ENCODE peak calls at places on chromosome 3, in seven cellular contexts. One of them, this sample, is unnamed.

GRCh38 chr3:43883729-43884396 is 193.1 kb downstream of the ABHD5 start:
- DNase-seq in IMR-90: no peak
- DNase-seq in H9: no peak
- DNase-seq in neuronal stem cell: no peak
- DNase-seq in mesendoderm: no peak
- DNase-seq in mesenchymal stem cell: no peak
- DNase-seq in H1: no peak
- DNase-seq in this sample: no peak

GRCh38 chr3:140244893-140245292 is 309.9 kb downstream of the CLSTN2 start:
- DNase-seq in IMR-90: no peak
- DNase-seq in H9: no peak
- DNase-seq in neuronal stem cell: no peak
- DNase-seq in mesendoderm: peak
- DNase-seq in mesenchymal stem cell: no peak
- DNase-seq in H1: no peak
- DNase-seq in this sample: peak

GRCh38 chr3:15291589-15292541 is 40.5 kb downstream of the SH3BP5 start:
- DNase-seq in IMR-90: no peak
- DNase-seq in H9: no peak
- DNase-seq in neuronal stem cell: no peak
- DNase-seq in mesendoderm: no peak
- DNase-seq in mesenchymal stem cell: peak
- DNase-seq in H1: no peak
- DNase-seq in this sample: no peak

GRCh38 chr3:9552252-9552999 is 1.2 kb downstream of the LHFPL4 start:
- DNase-seq in IMR-90: peak
- DNase-seq in H9: peak
- DNase-seq in neuronal stem cell: peak
- DNase-seq in mesendoderm: peak
- DNase-seq in mesenchymal stem cell: peak
- DNase-seq in H1: peak
- DNase-seq in this sample: peak

GRCh38 chr3:45555666-45556065 is 38.9 kb upstream of the LIMD1 start:
- DNase-seq in IMR-90: no peak
- DNase-seq in H9: no peak
- DNase-seq in neuronal stem cell: no peak
- DNase-seq in mesendoderm: no peak
- DNase-seq in mesenchymal stem cell: no peak
- DNase-seq in H1: no peak
- DNase-seq in this sample: no peak

GRCh38 chr3:99526927-99527326 is 111.5 kb upstream of the COL8A1 start:
- DNase-seq in IMR-90: peak
- DNase-seq in H9: no peak
- DNase-seq in neuronal stem cell: no peak
- DNase-seq in mesendoderm: peak
- DNase-seq in mesenchymal stem cell: no peak
- DNase-seq in H1: no peak
- DNase-seq in this sample: no peak

GRCh38 chr3:111668912-111669488 is 73.9 kb upstream of the ZBED2 start:
- DNase-seq in IMR-90: peak
- DNase-seq in H9: no peak
- DNase-seq in neuronal stem cell: peak
- DNase-seq in mesendoderm: peak
- DNase-seq in mesenchymal stem cell: peak
- DNase-seq in H1: no peak
- DNase-seq in this sample: peak

GRCh38 chr3:27317096-27317495 is 52.1 kb downstream of the NEK10 start:
- DNase-seq in IMR-90: no peak
- DNase-seq in H9: no peak
- DNase-seq in neuronal stem cell: no peak
- DNase-seq in mesendoderm: no peak
- DNase-seq in mesenchymal stem cell: no peak
- DNase-seq in H1: no peak
- DNase-seq in this sample: peak

GRCh38 chr3:69784854-69785523 is 45.7 kb downstream of the MITF start:
- DNase-seq in IMR-90: peak
- DNase-seq in H9: no peak
- DNase-seq in neuronal stem cell: no peak
- DNase-seq in mesendoderm: no peak
- DNase-seq in mesenchymal stem cell: peak
- DNase-seq in H1: no peak
- DNase-seq in this sample: peak

GRCh38 chr3:73401616-73402265 is 223.0 kb downstream of the PDZRN3 start:
- DNase-seq in IMR-90: peak
- DNase-seq in H9: no peak
- DNase-seq in neuronal stem cell: no peak
- DNase-seq in mesendoderm: no peak
- DNase-seq in mesenchymal stem cell: peak
- DNase-seq in H1: no peak
- DNase-seq in this sample: no peak

GRCh38 chr3:108202080-108202479 is 20.1 kb downstream of the IFT57 start:
- DNase-seq in IMR-90: peak
- DNase-seq in H9: no peak
- DNase-seq in neuronal stem cell: no peak
- DNase-seq in mesendoderm: no peak
- DNase-seq in mesenchymal stem cell: no peak
- DNase-seq in H1: no peak
- DNase-seq in this sample: no peak

GRCh38 chr3:152267831-152268500 is 763 bp upstream of the MBNL1 start:
- DNase-seq in IMR-90: no peak
- DNase-seq in H9: no peak
- DNase-seq in neuronal stem cell: no peak
- DNase-seq in mesendoderm: no peak
- DNase-seq in mesenchymal stem cell: no peak
- DNase-seq in H1: no peak
- DNase-seq in this sample: no peak

GRCh38 chr3:136818851-136819783 is at the start of gene SLC35G2:
- DNase-seq in IMR-90: peak
- DNase-seq in H9: peak
- DNase-seq in neuronal stem cell: peak
- DNase-seq in mesendoderm: peak
- DNase-seq in mesenchymal stem cell: peak
- DNase-seq in H1: peak
- DNase-seq in this sample: peak

GRCh38 chr3:8805774-8806173 is 36.4 kb upstream of the OXTR start:
- DNase-seq in IMR-90: no peak
- DNase-seq in H9: no peak
- DNase-seq in neuronal stem cell: no peak
- DNase-seq in mesendoderm: no peak
- DNase-seq in mesenchymal stem cell: no peak
- DNase-seq in H1: no peak
- DNase-seq in this sample: no peak

GRCh38 chr3:127682576-127682975 is 9.8 kb downstream of the ABTB1 start:
- DNase-seq in IMR-90: no peak
- DNase-seq in H9: peak
- DNase-seq in neuronal stem cell: no peak
- DNase-seq in mesendoderm: peak
- DNase-seq in mesenchymal stem cell: no peak
- DNase-seq in H1: peak
- DNase-seq in this sample: no peak
- H3K4me2 ChIP-seq in IMR-90: no peak
- H3K4me2 ChIP-seq in H9: no peak
- H3K4me2 ChIP-seq in neuronal stem cell: no peak
- H3K4me2 ChIP-seq in mesendoderm: no peak
- H3K4me2 ChIP-seq in mesenchymal stem cell: no peak
- H3K4me2 ChIP-seq in H1: no peak
- H3K4me2 ChIP-seq in this sample: no peak

DNA sequence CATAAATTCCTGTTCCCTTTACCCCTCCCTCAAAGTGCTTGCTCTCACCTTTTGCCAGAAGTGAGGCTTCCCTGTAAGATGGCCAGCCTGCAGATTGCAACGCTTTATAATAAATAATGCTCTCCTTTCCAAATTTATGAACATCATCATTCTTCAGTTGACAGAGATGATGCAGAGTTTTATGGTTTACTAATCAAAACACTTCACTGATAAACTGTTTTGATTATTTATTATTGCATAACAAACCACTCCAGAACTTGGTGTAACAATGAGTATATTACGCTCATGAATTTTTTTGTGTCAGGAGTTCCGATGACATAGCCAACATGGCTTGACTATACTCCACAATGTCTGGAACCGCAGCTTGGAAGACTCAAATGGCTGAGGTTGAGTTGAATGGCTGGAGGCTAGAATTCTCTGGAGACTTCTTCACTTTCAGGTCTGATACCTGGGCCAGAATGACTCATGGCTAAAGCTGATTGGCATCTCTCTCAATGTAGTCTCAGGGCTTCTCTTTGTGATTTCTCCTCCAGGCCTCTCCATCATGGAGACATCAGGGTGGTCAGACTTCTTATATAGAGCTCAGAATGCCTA is 27.3 kb upstream of the TGFBR2 start:
- DNase-seq in IMR-90: no peak
- DNase-seq in H9: no peak
- DNase-seq in neuronal stem cell: no peak
- DNase-seq in mesendoderm: peak
- DNase-seq in mesenchymal stem cell: peak
- DNase-seq in H1: no peak
- DNase-seq in this sample: peak
- H2BK120ac ChIP-seq in IMR-90: peak
- H2BK120ac ChIP-seq in H9: no peak
- H2BK120ac ChIP-seq in neuronal stem cell: no peak
- H2BK120ac ChIP-seq in mesendoderm: no peak
- H2BK120ac ChIP-seq in mesenchymal stem cell: no peak
- H2BK120ac ChIP-seq in H1: no peak
- H2BK120ac ChIP-seq in this sample: peak

GRCh38 chr3:46845397-46845859 is 17.8 kb downstream of the MYL3 start:
- DNase-seq in IMR-90: peak
- DNase-seq in H9: peak
- DNase-seq in neuronal stem cell: peak
- DNase-seq in mesendoderm: peak
- DNase-seq in mesenchymal stem cell: peak
- DNase-seq in H1: no peak
- DNase-seq in this sample: peak

GRCh38 chr3:46844397-46844796 is 18.8 kb downstream of the MYL3 start:
- DNase-seq in IMR-90: no peak
- DNase-seq in H9: no peak
- DNase-seq in neuronal stem cell: no peak
- DNase-seq in mesendoderm: peak
- DNase-seq in mesenchymal stem cell: no peak
- DNase-seq in H1: no peak
- DNase-seq in this sample: no peak

GRCh38 chr3:46845860-46846623 is 17.2 kb downstream of the MYL3 start:
- DNase-seq in IMR-90: peak
- DNase-seq in H9: peak
- DNase-seq in neuronal stem cell: peak
- DNase-seq in mesendoderm: peak
- DNase-seq in mesenchymal stem cell: peak
- DNase-seq in H1: peak
- DNase-seq in this sample: peak

GRCh38 chr3:46843508-46843907 is 19.7 kb downstream of the MYL3 start:
- DNase-seq in IMR-90: no peak
- DNase-seq in H9: no peak
- DNase-seq in neuronal stem cell: no peak
- DNase-seq in mesendoderm: no peak
- DNase-seq in mesenchymal stem cell: no peak
- DNase-seq in H1: no peak
- DNase-seq in this sample: no peak

GRCh38 chr3:46844851-46845250 is 18.4 kb downstream of the MYL3 start:
- DNase-seq in IMR-90: no peak
- DNase-seq in H9: no peak
- DNase-seq in neuronal stem cell: no peak
- DNase-seq in mesendoderm: peak
- DNase-seq in mesenchymal stem cell: no peak
- DNase-seq in H1: peak
- DNase-seq in this sample: no peak
- H3K27ac ChIP-seq in IMR-90: no peak
- H3K27ac ChIP-seq in H9: no peak
- H3K27ac ChIP-seq in neuronal stem cell: peak
- H3K27ac ChIP-seq in mesendoderm: peak
- H3K27ac ChIP-seq in mesenchymal stem cell: no peak
- H3K27ac ChIP-seq in H1: no peak
- H3K27ac ChIP-seq in this sample: peak

DNA sequence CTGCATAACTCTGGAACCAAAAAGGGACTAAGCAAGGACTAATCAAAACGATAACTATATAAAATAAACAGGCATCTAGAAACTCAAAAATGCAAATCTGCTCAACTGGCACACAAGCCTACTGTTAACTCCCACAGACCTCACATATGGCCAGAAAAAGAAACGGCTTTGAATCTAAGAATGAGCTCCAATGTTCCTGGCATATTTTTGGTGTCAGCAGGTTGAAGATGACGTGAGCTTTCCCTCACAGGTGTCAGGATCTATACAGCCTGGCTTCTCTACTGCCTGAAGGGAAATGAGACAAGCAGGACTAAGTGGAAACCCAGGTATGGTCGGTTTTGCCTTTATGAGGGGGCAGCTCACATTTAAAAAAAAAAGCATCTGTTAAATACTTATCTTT is 120.1 kb upstream of the SPATA12 start:
- DNase-seq in IMR-90: no peak
- DNase-seq in H9: no peak
- DNase-seq in neuronal stem cell: no peak
- DNase-seq in mesendoderm: no peak
- DNase-seq in mesenchymal stem cell: no peak
- DNase-seq in H1: no peak
- DNase-seq in this sample: no peak
- H3K4me2 ChIP-seq in IMR-90: no peak
- H3K4me2 ChIP-seq in H9: no peak
- H3K4me2 ChIP-seq in neuronal stem cell: no peak
- H3K4me2 ChIP-seq in mesendoderm: no peak
- H3K4me2 ChIP-seq in mesenchymal stem cell: no peak
- H3K4me2 ChIP-seq in H1: no peak
- H3K4me2 ChIP-seq in this sample: no peak

DNA sequence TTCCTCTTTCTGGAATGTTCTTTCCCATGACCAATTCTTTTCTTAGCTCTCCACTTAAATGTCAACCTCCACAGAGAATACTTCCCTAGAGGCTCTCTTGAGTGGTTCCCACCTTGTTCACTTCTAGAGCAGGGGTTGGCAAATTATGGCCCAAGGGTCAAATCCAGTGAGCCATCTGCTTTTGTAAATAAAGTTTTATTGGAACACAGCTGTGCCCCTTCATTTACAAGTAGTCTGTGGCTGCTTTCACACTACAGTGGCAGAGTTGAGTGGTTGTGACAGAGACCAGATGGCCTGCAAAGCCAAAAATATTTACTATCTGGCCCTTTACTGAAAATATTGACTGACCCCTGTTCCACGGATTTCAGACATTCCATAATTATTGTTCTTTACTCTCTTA is 166.2 kb downstream of the WNT5A start:
- DNase-seq in IMR-90: no peak
- DNase-seq in H9: no peak
- DNase-seq in neuronal stem cell: no peak
- DNase-seq in mesendoderm: no peak
- DNase-seq in mesenchymal stem cell: peak
- DNase-seq in H1: no peak
- DNase-seq in this sample: no peak
- H2BK120ac ChIP-seq in IMR-90: no peak
- H2BK120ac ChIP-seq in H9: no peak
- H2BK120ac ChIP-seq in neuronal stem cell: no peak
- H2BK120ac ChIP-seq in mesendoderm: no peak
- H2BK120ac ChIP-seq in mesenchymal stem cell: no peak
- H2BK120ac ChIP-seq in H1: no peak
- H2BK120ac ChIP-seq in this sample: no peak

GRCh38 chr3:184629555-184630160 is 68.1 kb downstream of the EPHB3 start:
- DNase-seq in IMR-90: no peak
- DNase-seq in H9: peak
- DNase-seq in neuronal stem cell: no peak
- DNase-seq in mesendoderm: peak
- DNase-seq in mesenchymal stem cell: no peak
- DNase-seq in H1: peak
- DNase-seq in this sample: no peak
- H3K27ac ChIP-seq in IMR-90: no peak
- H3K27ac ChIP-seq in H9: no peak
- H3K27ac ChIP-seq in neuronal stem cell: peak
- H3K27ac ChIP-seq in mesendoderm: no peak
- H3K27ac ChIP-seq in mesenchymal stem cell: no peak
- H3K27ac ChIP-seq in H1: no peak
- H3K27ac ChIP-seq in this sample: no peak

GRCh38 chr3:79257811-79258210 is 510.0 kb downstream of the ROBO1 start:
- DNase-seq in IMR-90: no peak
- DNase-seq in H9: no peak
- DNase-seq in neuronal stem cell: no peak
- DNase-seq in mesendoderm: no peak
- DNase-seq in mesenchymal stem cell: no peak
- DNase-seq in H1: no peak
- DNase-seq in this sample: no peak
- H3K4me2 ChIP-seq in IMR-90: no peak
- H3K4me2 ChIP-seq in H9: no peak
- H3K4me2 ChIP-seq in neuronal stem cell: no peak
- H3K4me2 ChIP-seq in mesendoderm: no peak
- H3K4me2 ChIP-seq in mesenchymal stem cell: no peak
- H3K4me2 ChIP-seq in H1: no peak
- H3K4me2 ChIP-seq in this sample: no peak

This sample was measured in trophoblast cell.